ENCODE peak calls at places on chromosomes 11 and 22, in six cellular contexts. F is uterus, Z is PC-9, B is Panc1, M is stomach, G is adrenal gland. W is an unnamed sample. For H3K4me1, the result is how much of the 10 kb centered on the place peaks cover.

GRCh38 chr22:24683671-24684070 is 80.7 kb downstream of the GGT1 start:
- DNase-seq in M (no peak), F (no peak), B (no peak), Z (no peak), G (no peak), W (no peak)

GRCh38 chr11:2891901-2892214 is 6.3 kb upstream of the CDKN1C start:
- DNase-seq in Z (no peak), B (no peak), G (no peak), M (peak), F (peak), W (peak)

GRCh38 chr11:69055598-69056516 is 7.1 kb downstream of the TPCN2 start:
- DNase-seq in B (no peak), G (no peak), Z (no peak), M (peak), F (no peak), W (no peak)

GRCh38 chr11:75350122-75350742 is 1.2 kb downstream of the ARRB1 start:
- DNase-seq in G (no peak), M (no peak), B (no peak), Z (no peak), F (no peak), W (no peak)

GRCh38 chr11:45853616-45854219 is 6.4 kb downstream of the CRY2 start:
- DNase-seq in Z (no peak), B (no peak), G (peak), F (no peak), M (no peak), W (peak)

GRCh38 chr11:78359921-78360320 is 57.7 kb downstream of the GAB2 start:
- DNase-seq in B (no peak), Z (no peak), M (no peak), G (no peak), F (no peak), W (no peak)

GRCh38 chr22:46525681-46526483 is 11.5 kb downstream of the CELSR1 start:
- DNase-seq in M (peak), B (no peak), F (no peak), Z (peak), G (no peak), W (no peak)

GRCh38 chr11:64971421-64972233 is at the start of gene MAJIN:
- DNase-seq in B (peak), G (peak), Z (peak), M (peak), F (peak), W (peak)

GRCh38 chr11:10398525-10398924 is 56.5 kb upstream of the AMPD3 start:
- DNase-seq in B (no peak), G (no peak), Z (peak), F (no peak), M (no peak), W (no peak)

GRCh38 chr11:125085301-125086081 is 22.4 kb downstream of the SLC37A2 start:
- DNase-seq in M (no peak), B (no peak), Z (no peak), F (no peak), G (no peak), W (no peak)

GRCh38 chr11:118012083-118012669 is 26.0 kb downstream of the IL10RA start:
- DNase-seq in F (no peak), B (no peak), G (peak), Z (peak), M (no peak), W (peak)
- H3K4me3 ChIP-seq in F (no peak), B (no peak), G (no peak), Z (no peak), M (no peak), W (no peak)

GRCh38 chr11:32439488-32440210 is 4.3 kb upstream of the WT1 start:
- DNase-seq in F (peak), B (no peak), Z (no peak), G (no peak), M (no peak), W (peak)
- H3K4me1 ChIP-seq in F (under half), B (under half), Z (under half), G (under half), M (under half), W (under half)

GRCh38 chr11:63569570-63569969 is 6.4 kb upstream of the PLAAT2 start:
- DNase-seq in F (no peak), G (peak), M (no peak), B (no peak), Z (no peak), W (no peak)

GRCh38 chr11:63574856-63575602 is 11.8 kb upstream of the PLAAT2 start:
- DNase-seq in G (peak), Z (no peak), M (no peak), F (peak), B (no peak), W (peak)

GRCh38 chr11:63572026-63572688 is 9.0 kb upstream of the PLAAT2 start:
- DNase-seq in F (no peak), G (no peak), M (no peak), Z (no peak), B (no peak), W (peak)

DNA sequence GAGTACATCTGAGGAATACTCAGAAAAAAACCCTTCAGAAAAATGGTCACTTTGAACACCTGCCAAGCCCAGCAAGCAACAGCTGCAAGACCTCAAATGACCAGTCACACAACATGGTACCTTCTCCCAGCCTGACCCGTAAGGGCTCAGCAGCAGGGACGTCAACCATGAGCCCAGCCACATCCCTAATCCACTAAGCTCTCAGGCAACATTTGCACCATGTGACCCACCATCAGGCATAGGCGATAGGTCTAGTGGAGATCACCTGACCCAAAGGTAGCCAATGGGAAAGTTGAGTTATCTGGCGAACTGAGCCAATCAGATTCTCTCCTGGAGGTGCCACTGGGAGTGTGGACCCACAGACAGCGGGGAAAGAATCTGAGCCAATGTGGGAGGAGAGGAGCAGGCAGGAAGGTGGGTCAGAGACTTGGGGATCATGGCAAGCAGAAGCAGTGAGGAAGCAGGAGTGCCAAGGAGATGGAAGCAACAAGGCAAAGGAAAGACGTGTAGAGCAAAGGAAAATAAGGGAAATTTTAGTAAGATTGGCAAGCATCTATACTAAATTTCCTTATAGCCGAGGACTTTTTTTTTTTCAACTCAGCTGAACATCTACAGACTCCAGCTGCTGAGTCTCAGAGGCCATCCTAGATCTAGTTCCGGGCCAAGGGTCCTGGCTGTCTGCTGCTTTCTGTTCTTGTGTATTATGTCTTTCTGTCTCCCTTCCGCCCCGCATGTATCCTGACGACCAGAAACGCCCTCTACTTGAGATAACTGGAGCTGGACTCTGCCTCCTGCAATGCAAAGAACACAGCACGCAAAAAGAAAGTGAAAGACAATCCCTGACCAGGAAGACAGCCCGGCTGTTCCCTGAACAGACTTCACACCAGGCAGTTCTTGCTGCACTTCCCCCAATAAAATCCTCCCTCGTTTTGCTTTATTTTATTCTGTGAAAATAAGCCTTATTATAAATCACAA is 11.0 kb upstream of the PLAAT2 start:
- DNase-seq in M (peak), G (peak), F (peak), B (no peak), Z (no peak), W (peak)
- H3K4me3 ChIP-seq in M (peak), G (no peak), F (peak), B (peak), Z (no peak), W (peak)

DNA sequence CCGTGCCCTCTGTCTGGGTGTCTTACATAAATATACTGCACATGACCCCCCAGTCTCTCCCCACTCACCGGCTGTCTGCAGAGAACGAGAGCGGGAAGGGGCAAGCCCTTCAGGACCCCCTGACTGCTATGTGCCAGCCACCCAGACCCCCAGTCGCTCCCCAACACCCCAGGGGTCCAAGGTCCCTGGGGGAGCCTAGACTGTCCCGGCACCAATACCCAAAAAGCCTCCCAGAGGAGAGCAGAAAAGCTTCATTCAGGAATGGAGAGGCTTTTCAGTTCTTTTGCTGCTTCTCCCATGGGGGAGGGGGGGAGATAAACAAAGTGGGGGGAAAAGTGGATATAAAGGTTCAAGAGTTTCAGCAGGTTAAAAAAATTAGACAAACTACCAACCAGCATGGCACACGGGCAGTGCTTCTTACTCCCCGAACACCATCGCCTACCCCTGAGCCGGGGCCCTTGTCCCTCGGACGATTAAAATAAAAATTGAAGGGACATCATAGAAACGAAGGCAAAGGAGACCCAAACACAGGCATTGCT is 1.4 kb downstream of the CSNK1E start:
- DNase-seq in M (no peak), Z (no peak), G (no peak), F (no peak), B (no peak), W (no peak)
- H3K4me1 ChIP-seq in M (half or more), Z (under half), G (half or more), F (under half), B (under half), W (half or more)

GRCh38 chr22:36912694-36913430 is 566 bp upstream of the CSF2RB start:
- DNase-seq in Z (no peak), M (no peak), F (no peak), G (no peak), B (no peak), W (no peak)
- H3K4me3 ChIP-seq in Z (no peak), M (peak), F (no peak), G (no peak), B (no peak), W (no peak)